ENCODE peak calls at places on chromosome 7, in five cellular contexts. One of them, this sample, is unnamed.

GRCh38 chr7:121752706-121753105 is 120.3 kb upstream of the PTPRZ1 start:
- DNase-seq in foreskin fibroblast: no peak
- DNase-seq in spleen: no peak
- DNase-seq in IMR-90: peak
- DNase-seq in astrocyte: peak
- DNase-seq in this sample: no peak

GRCh38 chr7:91636129-91636724 is 244.3 kb downstream of the MTERF1 start:
- DNase-seq in foreskin fibroblast: no peak
- DNase-seq in spleen: no peak
- DNase-seq in IMR-90: no peak
- DNase-seq in astrocyte: peak
- DNase-seq in this sample: no peak

GRCh38 chr7:99102361-99102760 is 41.5 kb downstream of the SMURF1 start:
- DNase-seq in foreskin fibroblast: no peak
- DNase-seq in spleen: no peak
- DNase-seq in IMR-90: no peak
- DNase-seq in astrocyte: no peak
- DNase-seq in this sample: no peak

GRCh38 chr7:92221766-92222165 is 23.9 kb downstream of the KRIT1 start:
- DNase-seq in foreskin fibroblast: no peak
- DNase-seq in spleen: no peak
- DNase-seq in IMR-90: no peak
- DNase-seq in astrocyte: no peak
- DNase-seq in this sample: no peak

GRCh38 chr7:14676896-14677295 is 225.7 kb downstream of the DGKB start:
- DNase-seq in foreskin fibroblast: no peak
- DNase-seq in spleen: no peak
- DNase-seq in IMR-90: no peak
- DNase-seq in astrocyte: no peak
- DNase-seq in this sample: no peak

GRCh38 chr7:45897042-45897690 is 8.9 kb downstream of the IGFBP1 start:
- DNase-seq in foreskin fibroblast: peak
- DNase-seq in spleen: no peak
- DNase-seq in IMR-90: peak
- DNase-seq in astrocyte: peak
- DNase-seq in this sample: peak

GRCh38 chr7:107043916-107044346 is 574 bp upstream of the PRKAR2B start:
- DNase-seq in foreskin fibroblast: no peak
- DNase-seq in spleen: no peak
- DNase-seq in IMR-90: peak
- DNase-seq in astrocyte: peak
- DNase-seq in this sample: no peak

GRCh38 chr7:130222-130572 is 62.2 kb upstream of the FAM20C start:
- DNase-seq in foreskin fibroblast: no peak
- DNase-seq in spleen: no peak
- DNase-seq in IMR-90: no peak
- DNase-seq in astrocyte: no peak
- DNase-seq in this sample: no peak

GRCh38 chr7:149772821-149773425 is 465 bp downstream of the ZNF467 start:
- DNase-seq in foreskin fibroblast: no peak
- DNase-seq in spleen: peak
- DNase-seq in IMR-90: no peak
- DNase-seq in astrocyte: no peak
- DNase-seq in this sample: no peak

GRCh38 chr7:30750574-30751256 is 1.2 kb upstream of the INMT start:
- DNase-seq in foreskin fibroblast: peak
- DNase-seq in spleen: no peak
- DNase-seq in IMR-90: peak
- DNase-seq in astrocyte: peak
- DNase-seq in this sample: peak

GRCh38 chr7:136956671-136957070 is 88.2 kb downstream of the CHRM2 start:
- DNase-seq in foreskin fibroblast: no peak
- DNase-seq in spleen: no peak
- DNase-seq in IMR-90: peak
- DNase-seq in astrocyte: peak
- DNase-seq in this sample: no peak

GRCh38 chr7:70177166-70177565 is 578.9 kb downstream of the AUTS2 start:
- DNase-seq in foreskin fibroblast: peak
- DNase-seq in spleen: no peak
- DNase-seq in IMR-90: no peak
- DNase-seq in astrocyte: peak
- DNase-seq in this sample: no peak

GRCh38 chr7:25402528-25402927 is 174.2 kb upstream of the NPVF start:
- DNase-seq in foreskin fibroblast: no peak
- DNase-seq in spleen: no peak
- DNase-seq in IMR-90: no peak
- DNase-seq in astrocyte: no peak
- DNase-seq in this sample: no peak

GRCh38 chr7:80940539-80941205 is 21.8 kb upstream of the SEMA3C start:
- DNase-seq in foreskin fibroblast: no peak
- DNase-seq in spleen: no peak
- DNase-seq in IMR-90: peak
- DNase-seq in astrocyte: no peak
- DNase-seq in this sample: no peak

GRCh38 chr7:98294798-98295382 is 13.4 kb downstream of the BRI3 start:
- DNase-seq in foreskin fibroblast: peak
- DNase-seq in spleen: no peak
- DNase-seq in IMR-90: peak
- DNase-seq in astrocyte: no peak
- DNase-seq in this sample: no peak

GRCh38 chr7:42097756-42098155 is 139.3 kb downstream of the GLI3 start:
- DNase-seq in foreskin fibroblast: peak
- DNase-seq in spleen: no peak
- DNase-seq in IMR-90: peak
- DNase-seq in astrocyte: peak
- DNase-seq in this sample: peak

GRCh38 chr7:149559711-149560110 is 62.1 kb upstream of the ZNF746 start:
- DNase-seq in foreskin fibroblast: peak
- DNase-seq in spleen: no peak
- DNase-seq in IMR-90: peak
- DNase-seq in astrocyte: peak
- DNase-seq in this sample: peak

GRCh38 chr7:37394158-37394557 is 54.5 kb downstream of the ELMO1 start:
- DNase-seq in foreskin fibroblast: no peak
- DNase-seq in spleen: no peak
- DNase-seq in IMR-90: no peak
- DNase-seq in astrocyte: no peak
- DNase-seq in this sample: no peak

GRCh38 chr7:94351703-94352102 is 43.0 kb upstream of the COL1A2 start:
- DNase-seq in foreskin fibroblast: no peak
- DNase-seq in spleen: no peak
- DNase-seq in IMR-90: no peak
- DNase-seq in astrocyte: no peak
- DNase-seq in this sample: no peak

GRCh38 chr7:389911-390601 is 100.1 kb downstream of the FOXL3 start:
- DNase-seq in foreskin fibroblast: no peak
- DNase-seq in spleen: peak
- DNase-seq in IMR-90: no peak
- DNase-seq in astrocyte: no peak
- DNase-seq in this sample: no peak

GRCh38 chr7:87206361-87206760 is 13.2 kb downstream of the TMEM243 start:
- DNase-seq in foreskin fibroblast: peak
- DNase-seq in spleen: no peak
- DNase-seq in IMR-90: peak
- DNase-seq in astrocyte: peak
- DNase-seq in this sample: no peak

GRCh38 chr7:36037121-36037662 is 115.9 kb upstream of the EEPD1 start:
- DNase-seq in foreskin fibroblast: no peak
- DNase-seq in spleen: no peak
- DNase-seq in IMR-90: peak
- DNase-seq in astrocyte: peak
- DNase-seq in this sample: peak

GRCh38 chr7:103445228-103446020 is 583 bp downstream of the SLC26A5 start:
- DNase-seq in foreskin fibroblast: no peak
- DNase-seq in spleen: no peak
- DNase-seq in IMR-90: no peak
- DNase-seq in astrocyte: no peak
- DNase-seq in this sample: no peak

GRCh38 chr7:74292757-74293576 is 3.8 kb downstream of the CLIP2 start:
- DNase-seq in foreskin fibroblast: no peak
- DNase-seq in spleen: no peak
- DNase-seq in IMR-90: no peak
- DNase-seq in astrocyte: no peak
- DNase-seq in this sample: no peak

GRCh38 chr7:55028011-55028410 is 9.2 kb downstream of the EGFR start:
- DNase-seq in foreskin fibroblast: no peak
- DNase-seq in spleen: no peak
- DNase-seq in IMR-90: peak
- DNase-seq in astrocyte: no peak
- DNase-seq in this sample: no peak

GRCh38 chr7:48090095-48090805 is 1.2 kb downstream of the UPP1 start:
- DNase-seq in foreskin fibroblast: peak
- DNase-seq in spleen: peak
- DNase-seq in IMR-90: peak
- DNase-seq in astrocyte: peak
- DNase-seq in this sample: no peak

GRCh38 chr7:38147005-38147404 is 31.0 kb upstream of the STARD3NL start:
- DNase-seq in foreskin fibroblast: no peak
- DNase-seq in spleen: no peak
- DNase-seq in IMR-90: no peak
- DNase-seq in astrocyte: no peak
- DNase-seq in this sample: no peak

GRCh38 chr7:118478236-118478635 is 253.7 kb downstream of the ANKRD7 start:
- DNase-seq in foreskin fibroblast: no peak
- DNase-seq in spleen: no peak
- DNase-seq in IMR-90: no peak
- DNase-seq in astrocyte: no peak
- DNase-seq in this sample: no peak

GRCh38 chr7:36303202-36304098 is 86.2 kb upstream of the ANLN start:
- DNase-seq in foreskin fibroblast: peak
- DNase-seq in spleen: no peak
- DNase-seq in IMR-90: peak
- DNase-seq in astrocyte: peak
- DNase-seq in this sample: peak

GRCh38 chr7:118222591-118222990 is 1.9 kb upstream of the ANKRD7 start:
- DNase-seq in foreskin fibroblast: no peak
- DNase-seq in spleen: no peak
- DNase-seq in IMR-90: no peak
- DNase-seq in astrocyte: no peak
- DNase-seq in this sample: no peak

GRCh38 chr7:51261950-51262795 is 54.4 kb downstream of the COBL start:
- DNase-seq in foreskin fibroblast: no peak
- DNase-seq in spleen: no peak
- DNase-seq in IMR-90: no peak
- DNase-seq in astrocyte: no peak
- DNase-seq in this sample: no peak

GRCh38 chr7:150378115-150378852 is 846 bp upstream of the ZNF775 start:
- DNase-seq in foreskin fibroblast: peak
- DNase-seq in spleen: peak
- DNase-seq in IMR-90: peak
- DNase-seq in astrocyte: peak
- DNase-seq in this sample: peak

GRCh38 chr7:124996778-124997177 is 67.2 kb upstream of the POT1 start:
- DNase-seq in foreskin fibroblast: no peak
- DNase-seq in spleen: no peak
- DNase-seq in IMR-90: no peak
- DNase-seq in astrocyte: no peak
- DNase-seq in this sample: no peak
- TF ChIP-seq CTCF in foreskin fibroblast: no peak
- TF ChIP-seq CTCF in spleen: no peak
- TF ChIP-seq CTCF in IMR-90: no peak
- TF ChIP-seq CTCF in astrocyte: no peak
- TF ChIP-seq CTCF in this sample: no peak

DNA sequence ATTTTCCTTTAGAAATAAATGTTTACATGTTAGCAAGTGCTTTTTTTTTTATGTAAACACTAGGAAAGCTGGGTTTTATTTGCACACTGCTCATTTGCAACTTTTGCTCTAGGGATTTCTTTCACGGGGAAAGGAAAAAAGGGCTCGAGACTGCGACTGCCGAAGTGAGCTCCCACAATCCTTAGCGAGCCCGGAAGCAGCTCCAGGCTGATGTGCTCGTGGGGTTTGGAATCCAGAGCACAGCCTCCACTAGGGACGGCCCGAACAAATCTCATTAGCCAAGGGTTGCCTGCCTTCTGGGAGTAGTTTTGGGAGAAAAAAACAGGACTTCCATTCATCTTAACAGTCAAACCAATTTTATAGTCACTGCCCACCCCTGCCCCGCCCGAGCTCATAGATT is 107.9 kb upstream of the YAE1 start:
- DNase-seq in foreskin fibroblast: no peak
- DNase-seq in spleen: no peak
- DNase-seq in IMR-90: no peak
- DNase-seq in astrocyte: no peak
- DNase-seq in this sample: no peak
- H3K4me3 ChIP-seq in foreskin fibroblast: peak
- H3K4me3 ChIP-seq in spleen: no peak
- H3K4me3 ChIP-seq in IMR-90: no peak
- H3K4me3 ChIP-seq in astrocyte: no peak
- H3K4me3 ChIP-seq in this sample: no peak

GRCh38 chr7:29190349-29191045 is 4.1 kb upstream of the CHN2 start:
- DNase-seq in foreskin fibroblast: no peak
- DNase-seq in spleen: no peak
- DNase-seq in IMR-90: no peak
- DNase-seq in astrocyte: no peak
- DNase-seq in this sample: no peak

GRCh38 chr7:29193316-29194205 is 1.0 kb upstream of the CHN2 start:
- DNase-seq in foreskin fibroblast: no peak
- DNase-seq in spleen: no peak
- DNase-seq in IMR-90: no peak
- DNase-seq in astrocyte: no peak
- DNase-seq in this sample: no peak

GRCh38 chr7:29192284-29192683 is 2.3 kb upstream of the CHN2 start:
- DNase-seq in foreskin fibroblast: no peak
- DNase-seq in spleen: no peak
- DNase-seq in IMR-90: no peak
- DNase-seq in astrocyte: no peak
- DNase-seq in this sample: no peak

GRCh38 chr7:29192811-29193210 is 1.8 kb upstream of the CHN2 start:
- DNase-seq in foreskin fibroblast: no peak
- DNase-seq in spleen: no peak
- DNase-seq in IMR-90: no peak
- DNase-seq in astrocyte: no peak
- DNase-seq in this sample: no peak

DNA sequence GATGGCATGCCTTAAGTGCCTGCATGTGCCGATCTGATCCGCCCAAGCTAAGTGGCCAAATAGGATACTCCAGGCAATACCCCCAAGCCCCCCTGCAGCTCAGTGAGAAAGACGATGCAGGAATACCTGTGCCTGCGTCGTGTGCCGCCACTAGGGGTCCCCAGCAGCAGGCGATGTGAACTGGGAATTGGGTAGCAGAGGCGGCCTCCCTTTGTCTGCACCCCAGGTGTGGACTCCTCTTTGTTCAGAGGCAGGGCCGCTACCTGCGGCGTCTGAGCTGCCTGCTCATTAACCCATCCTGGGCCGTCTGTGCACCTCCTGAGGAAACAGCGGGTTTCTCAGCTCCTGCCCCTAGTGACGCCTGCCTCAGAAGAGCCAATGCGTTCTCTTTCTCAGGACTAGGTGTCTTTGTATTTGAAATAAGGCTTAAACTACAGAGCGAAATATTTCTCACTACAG is 4.8 kb upstream of the CHN2 start:
- DNase-seq in foreskin fibroblast: peak
- DNase-seq in spleen: peak
- DNase-seq in IMR-90: no peak
- DNase-seq in astrocyte: peak
- DNase-seq in this sample: no peak
- TF ChIP-seq CTCF in foreskin fibroblast: peak
- TF ChIP-seq CTCF in spleen: peak
- TF ChIP-seq CTCF in IMR-90: peak
- TF ChIP-seq CTCF in astrocyte: peak
- TF ChIP-seq CTCF in this sample: peak

GRCh38 chr7:111869266-111869665 is 307.0 kb upstream of the IMMP2L start:
- DNase-seq in foreskin fibroblast: no peak
- DNase-seq in spleen: no peak
- DNase-seq in IMR-90: no peak
- DNase-seq in astrocyte: no peak
- DNase-seq in this sample: no peak
- H3K4me3 ChIP-seq in foreskin fibroblast: no peak
- H3K4me3 ChIP-seq in spleen: no peak
- H3K4me3 ChIP-seq in IMR-90: no peak
- H3K4me3 ChIP-seq in astrocyte: no peak
- H3K4me3 ChIP-seq in this sample: no peak